ENCODE peak calls at places on chromosomes 4 and X, in four cellular contexts. C is IMR-90, T is H1, S is H9. X is an unnamed sample.

GRCh38 chr4:27145556-27145955 is 284.9 kb downstream of the STIM2 start:
- DNase-seq in C (no peak), T (no peak), S (no peak), X (no peak)

GRCh38 chr4:16000708-16001483 is 37.9 kb upstream of the FGFBP2 start:
- DNase-seq in C (no peak), T (no peak), S (no peak), X (no peak)

GRCh38 chrX:125289209-125289608 is 30.5 kb upstream of the TEX13C start:
- DNase-seq in C (peak), T (no peak), S (no peak), X (no peak)

GRCh38 chr4:113189546-113189945 is 140.1 kb downstream of the ANK2 start:
- DNase-seq in C (no peak), T (no peak), S (no peak), X (peak)

GRCh38 chr4:141541851-141542250 is 94.5 kb upstream of the IL15 start:
- DNase-seq in C (peak), T (no peak), S (no peak), X (no peak)

GRCh38 chrX:129957241-129958099 is 25.0 kb upstream of the BCORL1 start:
- DNase-seq in C (peak), T (no peak), S (peak), X (peak)

GRCh38 chr4:173370130-173370476 is 651 bp upstream of the SAP30 start:
- DNase-seq in C (no peak), T (peak), S (no peak), X (no peak)

GRCh38 chrX:22950278-22951266 is 49.2 kb upstream of the DDX53 start:
- DNase-seq in C (peak), T (no peak), S (no peak), X (no peak)

GRCh38 chr4:57426779-57427395 is 316.7 kb upstream of the IGFBP7 start:
- DNase-seq in C (peak), T (peak), S (peak), X (peak)

GRCh38 chrX:119790977-119791436 is 423 bp downstream of the RPL39 start:
- DNase-seq in C (peak), T (no peak), S (no peak), X (peak)

GRCh38 chr4:13597141-13597540 is 30.4 kb downstream of the BOD1L1 start:
- DNase-seq in C (no peak), T (no peak), S (no peak), X (no peak)

GRCh38 chrX:22325091-22325490 is 52.4 kb downstream of the CBLL2 start:
- DNase-seq in C (peak), T (no peak), S (no peak), X (no peak)

GRCh38 chr4:142480244-142480643 is 365.9 kb downstream of the INPP4B start:
- DNase-seq in C (peak), T (no peak), S (no peak), X (no peak)

GRCh38 chr4:169282429-169283113 is 11.8 kb upstream of the SH3RF1 start:
- DNase-seq in C (peak), T (no peak), S (no peak), X (no peak)

GRCh38 chr4:173056271-173056670 is 112.3 kb upstream of the GALNT7 start:
- DNase-seq in C (no peak), T (no peak), S (no peak), X (peak)

GRCh38 chr4:38069271-38069760 is 109.1 kb downstream of the PTTG2 start:
- DNase-seq in C (peak), T (no peak), S (peak), X (peak)

GRCh38 chrX:17655232-17656034 is 81.9 kb upstream of the SCML1 start:
- DNase-seq in C (peak), T (peak), S (peak), X (peak)

GRCh38 chr4:48905363-48906015 is 1.1 kb downstream of the OCIAD2 start:
- DNase-seq in C (peak), T (no peak), S (no peak), X (no peak)

GRCh38 chr4:71187399-71188196 is 151.2 kb upstream of the SLC4A4 start:
- DNase-seq in C (peak), T (peak), S (peak), X (peak)

GRCh38 chr4:22653752-22654151 is 39.0 kb upstream of the GBA3 start:
- DNase-seq in C (no peak), T (no peak), S (no peak), X (no peak)

GRCh38 chr4:95426455-95426854 is 122.3 kb downstream of the UNC5C start:
- DNase-seq in C (no peak), T (no peak), S (no peak), X (no peak)

GRCh38 chr4:186932631-186933150 is 209.0 kb upstream of the FAT1 start:
- DNase-seq in C (peak), T (no peak), S (no peak), X (no peak)

GRCh38 chr4:14726441-14727405 is 275.6 kb upstream of the CPEB2 start:
- DNase-seq in C (peak), T (no peak), S (peak), X (peak)

GRCh38 chr4:58514299-58514698 is 1404.1 kb upstream of the IGFBP7 start:
- DNase-seq in C (no peak), T (no peak), S (no peak), X (no peak)

GRCh38 chr4:103648541-103648940 is 71.2 kb downstream of the TACR3 start:
- DNase-seq in C (no peak), T (no peak), S (no peak), X (no peak)

DNA sequence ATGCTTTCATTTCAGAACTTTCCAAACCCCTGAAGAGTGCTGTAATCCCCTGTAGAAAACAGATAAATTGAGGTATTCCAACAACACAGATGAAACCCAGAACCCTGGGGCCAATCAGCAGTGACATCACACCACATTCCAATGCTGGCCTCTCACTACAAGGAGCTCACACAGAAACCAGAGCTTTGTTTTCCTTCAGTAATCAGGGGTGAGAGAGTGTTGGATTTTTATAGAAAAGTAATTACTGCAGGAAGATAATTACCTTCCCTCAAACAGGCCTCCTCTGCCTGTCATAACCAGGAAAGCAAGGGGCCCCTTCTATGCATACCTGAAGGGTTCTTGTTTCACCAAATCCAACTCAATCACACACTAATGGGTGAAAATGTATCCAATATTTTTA is 246.2 kb downstream of the SCFD2 start:
- DNase-seq in C (peak), T (no peak), S (peak), X (peak)
- H4K8ac ChIP-seq in C (no peak), T (no peak), S (no peak), X (no peak)

GRCh38 chr4:120921456-120922389 is 803 bp downstream of the PRDM5 start:
- DNase-seq in C (peak), T (peak), S (peak), X (peak)
- H3K27ac ChIP-seq in C (peak), T (peak), S (no peak), X (peak)

GRCh38 chr4:69088473-69088872 is 7.8 kb upstream of the UGT2B7 start:
- DNase-seq in C (no peak), T (no peak), S (no peak), X (no peak)
- H4K5ac ChIP-seq in C (no peak), T (no peak), S (no peak), X (no peak)

GRCh38 chr4:117771647-117772337 is 262.5 kb upstream of the NDST3 start:
- DNase-seq in C (no peak), T (no peak), S (peak), X (peak)
- H4K8ac ChIP-seq in C (no peak), T (peak), S (no peak), X (no peak)

DNA sequence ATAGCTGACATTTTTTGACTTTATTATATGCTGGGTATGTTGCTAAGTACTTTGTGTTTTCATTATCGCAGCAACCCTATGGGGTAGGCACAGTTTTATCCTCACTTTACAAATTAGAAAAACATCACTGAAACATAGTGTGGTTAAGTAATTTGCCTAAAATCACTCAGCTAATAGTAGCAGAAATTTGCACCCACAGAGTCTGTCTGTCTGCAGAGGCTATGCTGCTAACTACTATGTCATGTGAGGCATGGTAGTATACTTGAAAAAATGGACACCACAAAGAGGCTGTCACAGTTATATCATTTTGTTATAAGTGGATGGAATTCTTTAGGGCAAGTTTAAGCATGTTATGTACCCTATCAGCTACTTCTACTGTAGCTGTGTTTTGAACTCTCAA is 69.0 kb downstream of the STAG2 start:
- DNase-seq in C (no peak), T (no peak), S (no peak), X (no peak)
- H3K27ac ChIP-seq in C (no peak), T (no peak), S (no peak), X (no peak)

GRCh38 chr4:107492566-107492965 is 227.5 kb downstream of the PAPSS1 start:
- DNase-seq in C (no peak), T (no peak), S (no peak), X (no peak)

GRCh38 chr4:107500551-107500950 is 219.5 kb downstream of the PAPSS1 start:
- DNase-seq in C (no peak), T (no peak), S (no peak), X (peak)

DNA sequence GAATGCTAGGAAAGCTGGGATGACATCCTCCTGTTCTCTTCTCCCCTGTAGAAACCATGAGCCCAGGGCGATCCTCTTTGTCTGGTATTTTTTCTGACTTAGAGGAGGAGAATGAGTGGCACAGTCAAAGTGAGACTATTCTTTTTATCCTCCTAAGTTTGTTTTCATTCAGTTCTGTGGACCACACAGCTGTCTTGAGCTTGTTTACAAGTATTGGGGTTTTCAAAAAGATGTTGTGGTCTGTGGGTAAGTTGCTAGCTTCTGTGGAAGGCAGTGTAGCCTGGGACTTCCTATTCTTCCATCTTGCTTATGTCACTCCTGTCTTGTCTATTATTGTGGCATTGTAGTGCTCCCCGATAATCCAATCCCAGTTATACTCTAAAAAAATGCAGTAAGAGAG is 223.0 kb downstream of the PAPSS1 start:
- DNase-seq in C (no peak), T (no peak), S (no peak), X (no peak)
- H4K5ac ChIP-seq in C (no peak), T (no peak), S (no peak), X (no peak)

X was measured in mesendoderm.